ENCODE peak calls at places on chromosomes 1 and 21, in six cellular contexts. R is fibroblast of the aortic adventitia; U is astrocyte; F is stimulated activated CD4-positive, alpha-beta T cell treated with anti-CD3 and anti-CD28 coated beads, Interleukin-1b, Interleukin-23, amount 100 ng/mL, for 48 hours; Y is HS-5; A is T-cell. C is an unnamed sample.

GRCh38 chr1:30880631-30881155 is 27.9 kb downstream of the SDC3 start:
- DNase-seq in U (no peak), R (no peak), F (no peak), A (no peak), Y (no peak), C (no peak)

GRCh38 chr1:155218854-155219591 is 10.5 kb downstream of the MTX1 start:
- DNase-seq in R (peak), U (no peak), Y (no peak), F (no peak), A (no peak), C (no peak)

GRCh38 chr21:25646541-25646940 is 7.5 kb downstream of the JAM2 start:
- DNase-seq in Y (no peak), A (no peak), F (no peak), U (no peak), R (no peak), C (no peak)

GRCh38 chr1:167668108-167668507 is 38.1 kb downstream of the RCSD1 start:
- DNase-seq in Y (no peak), A (no peak), F (no peak), U (no peak), R (no peak), C (no peak)

GRCh38 chr1:51946300-51946699 is 44.2 kb downstream of the RAB3B start:
- DNase-seq in A (no peak), U (peak), Y (no peak), R (peak), F (no peak), C (no peak)

GRCh38 chr1:229454056-229454455 is 20.2 kb upstream of the ACTA1 start:
- DNase-seq in Y (no peak), R (no peak), U (no peak), A (no peak), F (no peak), C (no peak)

GRCh38 chr1:5502310-5503194 is 489.7 kb downstream of the NPHP4 start:
- DNase-seq in R (no peak), A (no peak), U (no peak), Y (no peak), F (no peak), C (no peak)

GRCh38 chr1:46681333-46682034 is 9.8 kb downstream of the TEX38 start:
- DNase-seq in A (no peak), F (no peak), U (no peak), R (no peak), Y (no peak), C (no peak)

GRCh38 chr1:179055930-179056329 is 25.9 kb upstream of the TOR3A start:
- DNase-seq in U (no peak), F (no peak), R (no peak), A (no peak), Y (no peak), C (no peak)

GRCh38 chr1:192445849-192446489 is 129.2 kb downstream of the RGS21 start:
- DNase-seq in A (peak), Y (no peak), F (peak), U (peak), R (peak), C (no peak)

GRCh38 chr21:32096411-32096810 is 182.4 kb downstream of the MIS18A start:
- DNase-seq in U (no peak), F (no peak), R (peak), Y (no peak), A (no peak), C (no peak)

GRCh38 chr1:243882276-243882675 is 32.2 kb upstream of the AKT3 start:
- DNase-seq in F (no peak), R (peak), Y (peak), A (no peak), U (peak), C (no peak)

GRCh38 chr1:246280551-246280950 is 226.5 kb downstream of the SMYD3 start:
- DNase-seq in Y (no peak), A (no peak), F (no peak), R (peak), U (no peak), C (no peak)

GRCh38 chr1:16298653-16299052 is 53.6 kb downstream of the FBXO42 start:
- DNase-seq in U (no peak), A (no peak), Y (no peak), F (no peak), R (no peak), C (no peak)

GRCh38 chr1:226875641-226876295 is 5.4 kb downstream of the PSEN2 start:
- DNase-seq in R (no peak), U (peak), F (no peak), Y (no peak), A (no peak), C (peak)

GRCh38 chr1:18792747-18793146 is 66.7 kb downstream of the TAS1R2 start:
- DNase-seq in Y (no peak), A (no peak), R (no peak), F (no peak), U (no peak), C (no peak)

GRCh38 chr1:153967109-153967999 is at the start of gene CREB3L4:
- DNase-seq in F (peak), U (peak), R (peak), Y (peak), A (peak), C (peak)

GRCh38 chr1:41861509-41862410 is 57.0 kb downstream of the HIVEP3 start:
- DNase-seq in Y (no peak), A (no peak), U (peak), F (no peak), R (no peak), C (no peak)

GRCh38 chr1:116382857-116383256 is 9.8 kb downstream of the ATP1A1 start:
- DNase-seq in Y (no peak), R (no peak), A (no peak), F (no peak), U (no peak), C (no peak)

GRCh38 chr21:46097826-46098286 is at the start of gene COL6A2:
- DNase-seq in Y (no peak), U (no peak), A (peak), R (peak), F (peak), C (no peak)

GRCh38 chr1:240363315-240363714 is 248.6 kb downstream of the GREM2 start:
- DNase-seq in R (no peak), U (no peak), A (no peak), F (no peak), Y (no peak), C (no peak)

GRCh38 chr1:204751883-204752687 is 66.5 kb upstream of the LRRN2 start:
- DNase-seq in Y (no peak), U (no peak), R (no peak), F (no peak), A (no peak), C (no peak)

GRCh38 chr1:29579821-29580425 is 343.6 kb downstream of the PTPRU start:
- DNase-seq in U (peak), F (no peak), Y (peak), A (no peak), R (peak), C (peak)

GRCh38 chr1:57605933-57606332 is 182.1 kb upstream of the DAB1 start:
- DNase-seq in Y (no peak), U (no peak), A (no peak), R (no peak), F (no peak), C (no peak)

GRCh38 chr1:15260418-15261154 is 13.6 kb downstream of the FHAD1 start:
- DNase-seq in A (no peak), F (no peak), U (peak), Y (no peak), R (peak), C (no peak)

GRCh38 chr1:24459551-24460266 is 42.9 kb upstream of the RCAN3 start:
- DNase-seq in F (no peak), R (no peak), Y (no peak), A (no peak), U (no peak), C (peak)

GRCh38 chr1:55127827-55128343 is 87.3 kb downstream of the USP24 start:
- DNase-seq in U (peak), A (no peak), Y (no peak), F (peak), R (peak), C (no peak)

GRCh38 chr1:162855461-162856150 is 5.4 kb downstream of the CCDC190 start:
- DNase-seq in A (no peak), U (peak), Y (no peak), F (no peak), R (peak), C (no peak)

GRCh38 chr1:153565529-153566374 is at the start of gene S100A2:
- DNase-seq in Y (peak), F (peak), R (peak), A (no peak), U (peak), C (peak)

GRCh38 chr1:3061566-3061965 is 7.4 kb upstream of the PRDM16 start:
- DNase-seq in R (no peak), F (no peak), Y (no peak), U (no peak), A (no peak), C (no peak)

GRCh38 chr1:175597969-175598765 is 145.2 kb downstream of the TNR start:
- DNase-seq in A (no peak), Y (no peak), U (peak), R (no peak), F (no peak), C (peak)

GRCh38 chr1:204961765-204962419 is 81.1 kb upstream of the CNTN2 start:
- DNase-seq in Y (no peak), R (no peak), F (no peak), A (no peak), U (no peak), C (no peak)

GRCh38 chr21:33383056-33383888 is 19.9 kb upstream of the IFNGR2 start:
- DNase-seq in A (peak), R (peak), Y (peak), U (peak), F (peak), C (peak)

GRCh38 chr1:10888289-10888688 is 91.8 kb upstream of the CASZ1 start:
- DNase-seq in A (no peak), Y (no peak), R (no peak), U (no peak), F (no peak), C (no peak)

C was measured in kidney epithelial cell.